ENCODE peak calls at places on chromosomes 7 and 10, in five cellular contexts. E is astrocyte of the cerebellum, Q is tibial artery, N is GM23248, Z is neural progenitor cell. W is an unnamed sample.

GRCh38 chr7:149642579-149642978 is 130.8 kb downstream of the ZNF467 start:
- DNase-seq in E (no peak), Q (no peak), N (no peak), Z (no peak), W (no peak)

GRCh38 chr10:5159126-5159525 is 25.8 kb downstream of the AKR1C8 start:
- DNase-seq in E (no peak), Q (no peak), N (no peak), Z (no peak), W (no peak)

GRCh38 chr7:37372750-37373149 is 75.9 kb downstream of the ELMO1 start:
- DNase-seq in E (no peak), Q (no peak), N (no peak), Z (no peak), W (no peak)

GRCh38 chr10:101485681-101486554 is 102.1 kb downstream of the POLL start:
- DNase-seq in E (no peak), Q (peak), N (peak), Z (peak), W (no peak)

GRCh38 chr10:72170263-72170662 is 45.5 kb upstream of the ANAPC16 start:
- DNase-seq in E (no peak), Q (no peak), N (no peak), Z (no peak), W (no peak)

GRCh38 chr10:79202188-79203013 is 133.6 kb downstream of the ZMIZ1 start:
- DNase-seq in E (no peak), Q (no peak), N (peak), Z (peak), W (peak)

GRCh38 chr10:9069136-9069535 is 1014.6 kb downstream of the GATA3 start:
- DNase-seq in E (no peak), Q (no peak), N (no peak), Z (no peak), W (no peak)

GRCh38 chr7:14902589-14902963 is at the start of gene DGKB:
- DNase-seq in E (peak), Q (no peak), N (peak), Z (peak), W (no peak)

GRCh38 chr7:151342811-151343210 is 1.2 kb downstream of the NUB1 start:
- DNase-seq in E (no peak), Q (no peak), N (peak), Z (no peak), W (no peak)

GRCh38 chr7:205117-206010 is 13.0 kb downstream of the FAM20C start:
- DNase-seq in E (no peak), Q (no peak), N (no peak), Z (no peak), W (no peak)

GRCh38 chr7:86008898-86009297 is 634.8 kb upstream of the GRM3 start:
- DNase-seq in E (no peak), Q (no peak), N (no peak), Z (no peak), W (no peak)

GRCh38 chr10:49164587-49165188 is 23.5 kb downstream of the TMEM273 start:
- DNase-seq in E (no peak), Q (no peak), N (peak), Z (peak), W (peak)

GRCh38 chr7:94080551-94080950 is 76.4 kb upstream of the BET1 start:
- DNase-seq in E (no peak), Q (no peak), N (no peak), Z (no peak), W (no peak)
- H3K4me3 ChIP-seq in E (no peak), Q (no peak), N (no peak), Z (no peak), W (no peak)

DNA sequence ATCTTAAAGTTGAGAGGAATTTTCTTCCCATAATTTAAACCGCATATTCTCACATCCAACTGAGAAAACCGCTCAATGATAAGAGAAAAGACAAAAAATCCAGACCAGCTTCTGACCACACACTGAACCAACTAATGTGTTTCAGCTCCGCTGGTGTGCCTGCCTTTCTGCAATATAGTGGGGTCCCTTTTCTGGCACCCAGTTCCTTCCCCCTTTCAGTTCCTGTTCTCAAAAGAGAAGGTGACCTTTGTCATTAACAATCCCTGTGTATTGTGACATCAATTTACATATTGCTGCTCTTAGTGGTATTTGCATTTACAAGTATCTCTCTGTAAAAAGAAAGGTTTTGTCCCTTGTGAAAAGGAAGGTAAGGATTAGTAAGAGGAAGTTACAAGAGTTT is 1.3 kb downstream of the PPP1R17 start:
- DNase-seq in E (no peak), Q (no peak), N (no peak), Z (no peak), W (no peak)
- H3K4me3 ChIP-seq in E (no peak), Q (no peak), N (no peak), Z (no peak), W (no peak)

GRCh38 chr10:97256356-97256755 is 36.1 kb downstream of the ARHGAP19 start:
- DNase-seq in E (no peak), Q (no peak), N (no peak), Z (no peak), W (no peak)

GRCh38 chr10:97250952-97251351 is 41.5 kb downstream of the ARHGAP19 start:
- DNase-seq in E (no peak), Q (no peak), N (no peak), Z (no peak), W (no peak)

GRCh38 chr10:97255512-97256293 is 36.7 kb downstream of the ARHGAP19 start:
- DNase-seq in E (no peak), Q (no peak), N (no peak), Z (no peak), W (no peak)

GRCh38 chr10:97259119-97259518 is 33.3 kb downstream of the ARHGAP19 start:
- DNase-seq in E (no peak), Q (no peak), N (no peak), Z (no peak), W (no peak)

GRCh38 chr10:97254694-97255093 is 37.7 kb downstream of the ARHGAP19 start:
- DNase-seq in E (no peak), Q (no peak), N (no peak), Z (no peak), W (no peak)
- H3K4me3 ChIP-seq in E (no peak), Q (no peak), N (no peak), Z (no peak), W (no peak)

DNA sequence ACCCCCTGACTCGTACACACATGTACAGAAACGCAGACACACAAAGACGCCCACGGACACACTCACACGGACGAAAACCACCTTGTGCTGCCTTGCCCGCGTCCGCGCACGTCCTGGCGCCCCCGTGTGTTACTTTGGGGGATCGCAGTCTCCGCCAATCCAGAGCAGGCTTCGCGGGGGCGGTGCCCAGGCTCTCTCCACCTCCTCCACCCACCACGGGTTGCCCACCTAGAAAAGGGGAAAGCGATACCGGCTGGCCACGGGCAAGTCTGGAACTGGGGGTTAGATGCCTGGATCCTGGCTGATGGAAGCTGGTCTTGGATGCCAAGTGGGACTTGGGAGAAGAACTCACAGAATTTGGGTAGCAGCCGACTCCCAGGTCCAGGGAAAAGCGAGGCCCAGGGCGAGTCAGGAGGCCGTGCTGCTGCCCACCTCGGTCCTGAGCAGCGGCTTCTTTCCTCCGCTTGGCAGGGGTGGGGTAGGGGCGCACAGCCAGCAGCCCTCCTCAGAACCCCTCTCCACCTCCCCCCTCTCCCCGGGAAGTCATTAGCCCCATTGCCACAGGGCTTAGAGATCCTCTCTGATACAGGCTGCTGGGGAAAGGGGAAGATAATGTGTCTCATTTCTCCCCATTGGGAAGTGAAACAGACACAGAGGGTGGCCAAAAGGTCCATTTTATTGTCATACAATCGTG is 4.6 kb upstream of the VGF start:
- DNase-seq in E (no peak), Q (peak), N (peak), Z (peak), W (no peak)
- H3K4me3 ChIP-seq in E (no peak), Q (no peak), N (no peak), Z (no peak), W (no peak)

GRCh38 chr10:110078317-110078716 is 70.5 kb downstream of the ADD3 start:
- DNase-seq in E (no peak), Q (no peak), N (peak), Z (no peak), W (no peak)

GRCh38 chr10:110075726-110076125 is 67.9 kb downstream of the ADD3 start:
- DNase-seq in E (no peak), Q (no peak), N (no peak), Z (no peak), W (no peak)

GRCh38 chr10:110077436-110078120 is 69.8 kb downstream of the ADD3 start:
- DNase-seq in E (no peak), Q (no peak), N (peak), Z (no peak), W (no peak)

GRCh38 chr10:110074986-110075664 is 67.3 kb downstream of the ADD3 start:
- DNase-seq in E (peak), Q (no peak), N (peak), Z (no peak), W (no peak)

GRCh38 chr10:110076559-110077318 is 69.0 kb downstream of the ADD3 start:
- DNase-seq in E (peak), Q (peak), N (peak), Z (no peak), W (peak)
- H3K4me3 ChIP-seq in E (no peak), Q (no peak), N (peak), Z (no peak), W (peak)

DNA sequence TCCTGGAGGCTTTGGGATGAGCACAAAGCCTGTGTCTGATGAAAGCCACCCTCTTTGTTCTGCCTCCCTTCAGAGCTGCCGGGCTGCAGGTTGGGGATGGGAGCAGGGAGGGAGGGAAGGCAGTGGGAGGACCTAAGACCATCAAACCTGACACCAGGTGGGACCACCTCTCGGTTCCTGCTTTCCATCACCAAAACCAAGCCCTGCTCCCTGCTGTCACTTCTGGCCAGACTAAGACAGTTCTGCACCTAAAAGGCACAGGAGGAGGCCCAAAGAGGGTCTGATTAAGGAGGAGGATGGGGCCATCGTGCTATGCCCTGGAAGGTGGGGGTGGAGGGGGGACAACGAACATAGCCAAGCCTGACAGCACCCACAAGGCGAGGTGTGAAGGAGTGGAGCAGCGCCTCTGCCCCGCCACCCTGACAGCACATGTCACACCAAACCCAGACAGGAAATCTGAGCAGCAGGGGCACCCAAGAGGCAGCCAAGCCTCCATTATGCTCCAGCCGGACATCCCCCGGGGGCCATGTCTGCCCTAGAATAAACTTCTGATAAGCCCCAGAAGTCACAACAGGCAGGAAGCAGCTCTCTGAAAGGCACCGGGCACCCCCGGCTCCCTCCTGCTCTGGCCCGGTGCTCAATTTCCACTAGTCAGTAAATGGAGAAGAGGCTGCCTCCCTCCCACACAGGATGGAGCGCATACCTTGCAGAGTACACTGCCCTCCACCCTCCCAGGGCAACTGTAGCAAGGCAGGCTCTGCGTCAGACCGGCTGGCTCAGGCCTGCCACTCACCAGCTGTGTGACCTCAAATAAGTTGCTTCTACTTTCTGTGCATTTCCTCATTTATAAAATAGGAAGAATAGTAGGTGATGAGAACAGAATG is 48.9 kb downstream of the DLG5 start:
- DNase-seq in E (no peak), Q (no peak), N (peak), Z (peak), W (no peak)
- H3K4me3 ChIP-seq in E (no peak), Q (no peak), N (no peak), Z (peak), W (no peak)

GRCh38 chr10:45672201-45673073 is at the start of gene ZFAND4:
- DNase-seq in E (peak), Q (peak), N (peak), Z (peak), W (peak)

GRCh38 chr10:45675388-45675787 is 2.8 kb upstream of the ZFAND4 start:
- DNase-seq in E (no peak), Q (no peak), N (no peak), Z (no peak), W (no peak)

DNA sequence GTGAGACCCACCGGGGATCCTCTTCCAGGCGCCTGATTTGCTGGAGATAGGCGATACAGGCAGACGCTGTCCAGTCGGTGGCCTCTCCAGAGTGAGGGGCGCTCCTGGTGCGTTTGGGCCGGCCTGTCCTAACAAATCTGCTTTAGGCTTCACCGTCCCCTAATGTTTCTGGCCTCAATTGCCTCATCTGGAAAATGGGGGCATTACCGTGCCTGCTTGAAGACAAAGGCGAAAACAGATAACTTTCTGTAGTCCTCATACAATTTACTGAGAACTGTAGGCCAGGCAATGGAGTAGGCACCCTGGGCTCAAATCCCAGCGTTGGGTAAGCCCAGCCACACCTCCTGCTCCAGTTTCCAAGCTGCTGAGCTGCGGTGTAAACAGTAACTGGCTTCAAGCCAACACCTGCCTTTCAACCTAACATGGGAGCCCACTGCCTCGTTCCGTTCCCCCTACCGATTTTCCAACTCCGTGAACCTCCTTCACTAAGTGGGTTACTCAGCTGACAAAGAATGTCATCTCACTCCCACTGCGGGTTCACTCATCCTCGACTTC is 579 bp upstream of the ZFAND4 start:
- DNase-seq in E (no peak), Q (no peak), N (peak), Z (no peak), W (no peak)
- H3K4me3 ChIP-seq in E (peak), Q (peak), N (peak), Z (peak), W (peak)

GRCh38 chr7:55086413-55087201 is 67.8 kb downstream of the EGFR start:
- DNase-seq in E (peak), Q (no peak), N (peak), Z (no peak), W (peak)
- H3K4me3 ChIP-seq in E (peak), Q (peak), N (peak), Z (no peak), W (no peak)

GRCh38 chr7:90596745-90597526 is 815 bp downstream of the CDK14 start:
- DNase-seq in E (no peak), Q (no peak), N (peak), Z (peak), W (no peak)

GRCh38 chr7:90593205-90593604 is 2.9 kb upstream of the CDK14 start:
- DNase-seq in E (no peak), Q (no peak), N (peak), Z (no peak), W (no peak)

GRCh38 chr7:90595801-90596683 is at the start of gene CDK14:
- DNase-seq in E (peak), Q (peak), N (peak), Z (peak), W (no peak)

GRCh38 chr7:90595341-90595800 is 750 bp upstream of the CDK14 start:
- DNase-seq in E (no peak), Q (no peak), N (no peak), Z (no peak), W (no peak)

GRCh38 chr7:90594791-90595317 is 1.3 kb upstream of the CDK14 start:
- DNase-seq in E (peak), Q (peak), N (peak), Z (peak), W (no peak)
- H3K4me3 ChIP-seq in E (peak), Q (peak), N (peak), Z (peak), W (no peak)

GRCh38 chr10:118568327-118568848 is 27.1 kb downstream of the PRLHR start:
- DNase-seq in E (peak), Q (no peak), N (peak), Z (peak), W (peak)

GRCh38 chr10:118567701-118568248 is 27.7 kb downstream of the PRLHR start:
- DNase-seq in E (no peak), Q (no peak), N (no peak), Z (no peak), W (no peak)

GRCh38 chr10:118571123-118571522 is 24.3 kb downstream of the PRLHR start:
- DNase-seq in E (peak), Q (peak), N (peak), Z (peak), W (no peak)

GRCh38 chr10:118569882-118570252 is 25.6 kb downstream of the PRLHR start:
- DNase-seq in E (no peak), Q (no peak), N (no peak), Z (no peak), W (no peak)

GRCh38 chr10:118569241-118569881 is 26.1 kb downstream of the PRLHR start:
- DNase-seq in E (no peak), Q (no peak), N (peak), Z (no peak), W (peak)
- H3K4me3 ChIP-seq in E (no peak), Q (no peak), N (no peak), Z (no peak), W (no peak)

W was measured in Jurkat, Clone E6-1.